ENCODE peak calls at places on chromosomes 2 and 18, in four cellular contexts. One of them, this sample, is unnamed.

GRCh38 chr18:70419526-70419925 is 130.7 kb downstream of the SOCS6 start:
- DNase-seq in heart left ventricle: no peak
- DNase-seq in fibroblast of lung: peak; percentile 92
- DNase-seq in CD4-positive, CD25-positive, alpha-beta regulatory T cell: no peak
- DNase-seq in this sample: no peak

GRCh38 chr2:158967731-158968395 is 577 bp upstream of the TANC1 start:
- DNase-seq in heart left ventricle: peak; percentile 74
- DNase-seq in fibroblast of lung: peak; percentile 69
- DNase-seq in CD4-positive, CD25-positive, alpha-beta regulatory T cell: no peak
- DNase-seq in this sample: no peak

GRCh38 chr18:7237670-7238272 is 6.9 kb downstream of the LRRC30 start:
- DNase-seq in heart left ventricle: no peak
- DNase-seq in fibroblast of lung: no peak
- DNase-seq in CD4-positive, CD25-positive, alpha-beta regulatory T cell: no peak
- DNase-seq in this sample: no peak

GRCh38 chr2:160871096-160871495 is 289.1 kb upstream of the TANK start:
- DNase-seq in heart left ventricle: no peak
- DNase-seq in fibroblast of lung: peak; percentile 8
- DNase-seq in CD4-positive, CD25-positive, alpha-beta regulatory T cell: no peak
- DNase-seq in this sample: no peak

GRCh38 chr2:147204102-147204501 is 640.7 kb upstream of the ACVR2A start:
- DNase-seq in heart left ventricle: no peak
- DNase-seq in fibroblast of lung: peak; percentile 97
- DNase-seq in CD4-positive, CD25-positive, alpha-beta regulatory T cell: no peak
- DNase-seq in this sample: no peak

GRCh38 chr2:173427887-173428683 is 73.4 kb downstream of the CDCA7 start:
- DNase-seq in heart left ventricle: no peak
- DNase-seq in fibroblast of lung: peak; percentile 84
- DNase-seq in CD4-positive, CD25-positive, alpha-beta regulatory T cell: no peak
- DNase-seq in this sample: no peak

GRCh38 chr2:194842871-194843270 is 814.2 kb upstream of the SLC39A10 start:
- DNase-seq in heart left ventricle: no peak
- DNase-seq in fibroblast of lung: no peak
- DNase-seq in CD4-positive, CD25-positive, alpha-beta regulatory T cell: no peak
- DNase-seq in this sample: no peak

GRCh38 chr2:109142416-109143210 is 13.6 kb downstream of the SH3RF3 start:
- DNase-seq in heart left ventricle: no peak
- DNase-seq in fibroblast of lung: no peak
- DNase-seq in CD4-positive, CD25-positive, alpha-beta regulatory T cell: no peak
- DNase-seq in this sample: no peak

GRCh38 chr2:186576614-186577013 is 13.2 kb upstream of the ITGAV start:
- DNase-seq in heart left ventricle: no peak
- DNase-seq in fibroblast of lung: peak; percentile 83
- DNase-seq in CD4-positive, CD25-positive, alpha-beta regulatory T cell: no peak
- DNase-seq in this sample: no peak

GRCh38 chr2:86764661-86765307 is 25.9 kb downstream of the CD8A start:
- DNase-seq in heart left ventricle: no peak
- DNase-seq in fibroblast of lung: peak; percentile 40
- DNase-seq in CD4-positive, CD25-positive, alpha-beta regulatory T cell: peak; percentile 34
- DNase-seq in this sample: peak; percentile 71

GRCh38 chr2:25473131-25473530 is 131.4 kb upstream of the DNMT3A start:
- DNase-seq in heart left ventricle: no peak
- DNase-seq in fibroblast of lung: peak; percentile 16
- DNase-seq in CD4-positive, CD25-positive, alpha-beta regulatory T cell: no peak
- DNase-seq in this sample: no peak

DNA sequence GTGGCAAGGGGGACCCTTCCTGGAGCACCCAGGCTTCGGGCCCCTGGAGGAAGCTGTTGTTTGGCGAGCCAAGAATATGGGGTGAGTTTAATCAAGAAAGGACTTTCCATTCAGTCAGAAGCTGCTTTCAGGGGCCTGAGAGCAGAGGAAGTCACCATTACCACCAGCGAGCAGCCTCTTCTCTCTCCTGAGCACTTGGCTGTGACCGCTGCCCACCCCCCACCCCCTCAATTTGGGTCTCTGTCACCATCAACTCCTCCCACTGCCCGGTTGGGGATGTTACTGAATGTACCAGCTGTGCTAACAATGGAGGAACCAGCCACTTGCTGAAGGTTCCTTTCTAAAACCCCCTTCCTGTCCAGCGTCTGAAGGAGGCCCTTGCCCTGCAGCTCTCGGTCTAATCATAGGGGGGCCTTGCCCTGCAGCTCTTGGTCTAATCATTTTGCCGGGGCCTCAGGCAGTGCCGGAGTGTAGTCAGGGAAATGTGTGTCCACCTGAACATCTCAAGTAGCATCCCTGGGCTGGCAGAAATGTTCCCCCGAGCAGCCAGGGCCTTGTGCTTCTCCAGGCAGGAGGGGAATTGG is 957 bp downstream of the INPP5D start:
- DNase-seq in heart left ventricle: peak; percentile 52
- DNase-seq in fibroblast of lung: no peak
- DNase-seq in CD4-positive, CD25-positive, alpha-beta regulatory T cell: no peak
- DNase-seq in this sample: no peak
- H3K4me3 ChIP-seq in heart left ventricle: peak overlapping the region; percentile 52
- H3K4me3 ChIP-seq in fibroblast of lung: no peak overlapping the region
- H3K4me3 ChIP-seq in CD4-positive, CD25-positive, alpha-beta regulatory T cell: peak overlapping the region; percentile 98
- H3K4me3 ChIP-seq in this sample: peak overlapping the region; percentile 95

DNA sequence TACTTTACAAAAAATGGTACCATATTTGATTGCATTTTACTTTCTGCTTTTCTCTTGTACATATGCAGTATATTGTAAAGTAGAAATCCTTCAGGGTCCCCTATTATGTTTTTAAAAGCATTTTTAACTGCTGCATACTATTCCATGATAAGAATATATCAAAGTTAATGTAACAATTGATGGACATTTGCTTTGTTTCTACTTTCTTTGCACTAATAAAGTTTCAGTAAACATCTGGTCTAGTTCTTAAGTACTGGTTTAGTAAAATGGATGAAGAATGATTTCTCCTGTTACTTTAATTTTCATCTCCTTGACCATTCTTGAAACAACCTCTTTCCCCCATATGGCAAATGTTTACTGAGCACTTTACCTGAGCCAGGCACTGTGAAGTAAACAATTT is 1.7 kb downstream of the MRPS9 start:
- DNase-seq in heart left ventricle: no peak
- DNase-seq in fibroblast of lung: no peak
- DNase-seq in CD4-positive, CD25-positive, alpha-beta regulatory T cell: no peak
- DNase-seq in this sample: no peak
- H3K4me3 ChIP-seq in heart left ventricle: no peak overlapping the region
- H3K4me3 ChIP-seq in fibroblast of lung: no peak overlapping the region
- H3K4me3 ChIP-seq in CD4-positive, CD25-positive, alpha-beta regulatory T cell: no peak overlapping the region
- H3K4me3 ChIP-seq in this sample: no peak overlapping the region

DNA sequence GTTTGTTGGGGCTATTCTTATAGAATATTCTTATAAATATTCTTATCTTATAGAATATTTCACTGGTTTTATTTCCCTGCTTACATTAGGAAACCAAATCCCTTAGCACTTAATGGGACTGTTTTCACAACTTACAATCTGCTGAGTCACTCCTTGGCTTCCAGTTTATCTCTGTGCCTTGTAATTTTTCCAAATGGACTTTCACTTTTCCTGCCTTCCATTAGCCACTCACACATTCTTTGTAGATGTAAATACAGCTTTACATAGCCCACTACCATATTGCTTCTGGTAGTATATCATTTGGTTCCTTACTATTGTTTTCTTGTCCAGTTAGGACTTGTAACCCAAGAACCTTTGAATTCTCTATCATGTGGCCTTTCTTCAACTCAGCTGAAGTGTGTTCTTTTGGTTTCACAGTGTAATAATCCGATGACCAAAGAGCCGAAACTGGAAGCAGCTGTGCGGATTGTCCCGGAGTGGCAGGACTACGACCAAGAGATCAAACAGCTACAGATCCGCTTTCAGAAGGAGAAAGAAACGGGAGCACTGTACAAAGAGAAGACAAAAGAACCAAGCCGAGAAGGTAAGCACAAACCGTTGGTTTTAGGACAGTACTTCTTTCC is 96.1 kb downstream of the UGGT1 start:
- DNase-seq in heart left ventricle: no peak
- DNase-seq in fibroblast of lung: peak; percentile 81
- DNase-seq in CD4-positive, CD25-positive, alpha-beta regulatory T cell: no peak
- DNase-seq in this sample: no peak
- H3K4me3 ChIP-seq in heart left ventricle: no peak overlapping the region
- H3K4me3 ChIP-seq in fibroblast of lung: no peak overlapping the region
- H3K4me3 ChIP-seq in CD4-positive, CD25-positive, alpha-beta regulatory T cell: no peak overlapping the region
- H3K4me3 ChIP-seq in this sample: no peak overlapping the region

DNA sequence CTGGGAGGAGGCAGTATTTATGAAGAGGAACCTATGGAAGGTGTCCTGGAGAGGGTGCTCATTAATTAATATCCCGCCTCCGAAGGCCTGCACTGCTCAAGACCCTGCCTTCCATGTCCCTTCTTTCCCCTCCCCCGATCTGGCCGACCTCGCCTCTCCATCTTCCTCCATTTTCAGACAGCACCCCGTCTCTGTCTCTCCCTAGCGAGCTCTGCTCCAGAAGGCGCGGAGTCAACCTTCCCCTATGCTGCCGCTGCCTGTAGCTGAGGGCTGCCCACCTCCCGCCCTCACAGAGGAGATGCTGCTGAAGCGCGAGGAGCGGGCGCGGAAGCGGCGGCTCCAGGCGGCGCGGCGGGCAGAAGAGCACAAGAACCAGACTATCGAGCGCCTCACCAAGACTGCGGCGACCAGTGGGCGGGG is 1.1 kb upstream of the WBP1 start:
- DNase-seq in heart left ventricle: no peak
- DNase-seq in fibroblast of lung: peak; percentile 60
- DNase-seq in CD4-positive, CD25-positive, alpha-beta regulatory T cell: no peak
- DNase-seq in this sample: no peak
- H3K4me3 ChIP-seq in heart left ventricle: peak overlapping the region; percentile 62
- H3K4me3 ChIP-seq in fibroblast of lung: peak overlapping the region; percentile 42
- H3K4me3 ChIP-seq in CD4-positive, CD25-positive, alpha-beta regulatory T cell: peak overlapping the region; percentile 90
- H3K4me3 ChIP-seq in this sample: peak overlapping the region; percentile 84

GRCh38 chr2:127638361-127639110 is 7.4 kb upstream of the GPR17 start:
- DNase-seq in heart left ventricle: no peak
- DNase-seq in fibroblast of lung: no peak
- DNase-seq in CD4-positive, CD25-positive, alpha-beta regulatory T cell: no peak
- DNase-seq in this sample: no peak

GRCh38 chr2:127635380-127636237 is 10.3 kb upstream of the GPR17 start:
- DNase-seq in heart left ventricle: no peak
- DNase-seq in fibroblast of lung: no peak
- DNase-seq in CD4-positive, CD25-positive, alpha-beta regulatory T cell: no peak
- DNase-seq in this sample: no peak

GRCh38 chr2:127636248-127637235 is 9.4 kb upstream of the GPR17 start:
- DNase-seq in heart left ventricle: no peak
- DNase-seq in fibroblast of lung: no peak
- DNase-seq in CD4-positive, CD25-positive, alpha-beta regulatory T cell: no peak
- DNase-seq in this sample: no peak

GRCh38 chr2:127637725-127638252 is 8.2 kb upstream of the GPR17 start:
- DNase-seq in heart left ventricle: peak; percentile 66
- DNase-seq in fibroblast of lung: peak; percentile 82
- DNase-seq in CD4-positive, CD25-positive, alpha-beta regulatory T cell: no peak
- DNase-seq in this sample: no peak

GRCh38 chr2:127637236-127637630 is 8.7 kb upstream of the GPR17 start:
- DNase-seq in heart left ventricle: no peak
- DNase-seq in fibroblast of lung: no peak
- DNase-seq in CD4-positive, CD25-positive, alpha-beta regulatory T cell: no peak
- DNase-seq in this sample: no peak
- H3K4me3 ChIP-seq in heart left ventricle: no peak overlapping the region
- H3K4me3 ChIP-seq in fibroblast of lung: no peak overlapping the region
- H3K4me3 ChIP-seq in CD4-positive, CD25-positive, alpha-beta regulatory T cell: no peak overlapping the region
- H3K4me3 ChIP-seq in this sample: no peak overlapping the region

This sample was measured in Jurkat, Clone E6-1.